ENCODE peak calls at places on chromosomes 2 and 18, in seven cellular contexts. X, S, Y, V, D, U and N are unnamed samples. For H3K36me3 and H3K9me3, the result is how much of the 10 kb centered on the place peaks cover.

GRCh38 chr2:184646177-184646576 is 47.8 kb downstream of the ZNF804A start:
- DNase-seq in X (no peak), S (peak), Y (no peak), V (no peak), D (no peak), U (no peak), N (no peak)

GRCh38 chr2:3377279-3377611 is 373 bp downstream of the EIPR1 start:
- DNase-seq in X (no peak), S (peak), Y (no peak), V (no peak), D (no peak), U (peak), N (no peak)

GRCh38 chr2:2650608-2651375 is 319.7 kb upstream of the MYT1L start:
- DNase-seq in X (no peak), S (no peak), Y (no peak), V (no peak), D (no peak), U (no peak), N (peak)

GRCh38 chr2:182887753-182888415 is 21.4 kb upstream of the FRZB start:
- DNase-seq in X (no peak), S (no peak), Y (no peak), V (no peak), D (no peak), U (no peak), N (no peak)

GRCh38 chr2:145957929-145958328 is 1438.0 kb upstream of the ZEB2 start:
- DNase-seq in X (no peak), S (peak), Y (no peak), V (no peak), D (no peak), U (peak), N (no peak)

GRCh38 chr2:203437516-203437915 is 97.6 kb downstream of the RAPH1 start:
- DNase-seq in X (no peak), S (no peak), Y (no peak), V (no peak), D (no peak), U (no peak), N (no peak)

GRCh38 chr2:53715568-53715967 is 52.0 kb upstream of the CHAC2 start:
- DNase-seq in X (no peak), S (peak), Y (no peak), V (no peak), D (no peak), U (peak), N (no peak)

GRCh38 chr2:216149741-216150140 is 40.6 kb downstream of the XRCC5 start:
- DNase-seq in X (no peak), S (peak), Y (no peak), V (no peak), D (no peak), U (no peak), N (no peak)

GRCh38 chr2:146119586-146119985 is 1599.7 kb upstream of the ZEB2 start:
- DNase-seq in X (no peak), S (no peak), Y (no peak), V (no peak), D (no peak), U (peak), N (no peak)

GRCh38 chr2:157751462-157752058 is 122.9 kb upstream of the ACVR1C start:
- DNase-seq in X (no peak), S (peak), Y (peak), V (no peak), D (no peak), U (peak), N (peak)

GRCh38 chr2:209476367-209477191 is 52.7 kb downstream of the MAP2 start:
- DNase-seq in X (no peak), S (no peak), Y (peak), V (no peak), D (no peak), U (peak), N (no peak)

GRCh38 chr2:26298638-26299393 is 47.1 kb upstream of the SELENOI start:
- DNase-seq in X (peak), S (no peak), Y (peak), V (no peak), D (no peak), U (no peak), N (no peak)

GRCh38 chr18:75210274-75211001 is at the start of gene TSHZ1:
- DNase-seq in X (peak), S (peak), Y (peak), V (peak), D (no peak), U (peak), N (no peak)

GRCh38 chr2:222427606-222428320 is 3.4 kb downstream of the SGPP2 start:
- DNase-seq in X (no peak), S (no peak), Y (no peak), V (peak), D (no peak), U (no peak), N (no peak)

GRCh38 chr2:42743667-42744005 is 20.3 kb downstream of the OXER1 start:
- DNase-seq in X (no peak), S (no peak), Y (no peak), V (peak), D (no peak), U (no peak), N (no peak)

GRCh38 chr2:17851731-17852585 is 26.5 kb upstream of the KCNS3 start:
- DNase-seq in X (no peak), S (peak), Y (peak), V (no peak), D (peak), U (peak), N (peak)

DNA sequence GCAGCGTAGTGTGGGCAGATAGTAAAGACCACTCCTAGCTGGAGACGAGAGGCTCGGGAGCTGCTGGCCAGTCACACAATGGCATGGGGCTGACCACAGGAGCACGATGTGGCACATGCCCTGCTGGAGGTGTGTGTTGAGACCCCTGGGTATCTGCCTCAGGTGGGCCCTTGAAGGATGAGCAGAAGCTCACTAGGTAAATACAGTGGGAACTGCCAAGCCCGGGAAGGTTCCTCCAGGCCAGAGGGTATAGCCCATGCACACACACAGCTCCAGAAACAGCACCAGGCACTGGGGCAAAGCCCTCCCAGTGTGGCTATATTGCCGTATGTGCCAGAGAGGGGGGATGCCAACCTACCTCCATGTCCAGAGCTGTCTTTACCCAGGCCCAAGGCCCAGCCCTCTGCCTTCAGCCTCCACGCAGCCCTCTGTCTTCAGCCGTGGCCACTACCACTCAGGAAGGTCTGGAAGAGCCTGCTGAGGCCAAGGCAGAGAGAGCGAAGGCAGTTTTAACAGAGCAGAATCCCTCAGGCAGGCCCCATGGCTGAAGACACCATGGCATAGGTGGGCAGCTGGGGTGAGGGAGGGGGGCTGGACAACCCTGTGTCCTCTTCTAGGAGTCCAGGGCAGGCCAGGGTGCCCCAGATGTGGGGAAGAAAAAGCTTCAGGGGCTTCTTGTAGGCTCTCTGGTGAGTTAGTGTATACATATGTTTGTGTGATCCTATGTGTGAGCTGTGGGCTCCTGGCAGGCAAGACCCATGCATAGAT is 7.0 kb upstream of the ARID5A start:
- DNase-seq in X (no peak), S (no peak), Y (no peak), V (no peak), D (no peak), U (no peak), N (no peak)
- H3K36me3 ChIP-seq in X (under half), S (under half), Y (under half), V (under half), D (under half), U (under half), N (under half)

GRCh38 chr2:88683160-88684021 is 8.1 kb upstream of the RPIA start:
- DNase-seq in X (no peak), S (no peak), Y (no peak), V (no peak), D (no peak), U (no peak), N (no peak)
- H3K9me3 ChIP-seq in X (under half), S (under half), Y (under half), V (under half), D (under half), U (under half), N (under half)

GRCh38 chr2:98541489-98541888 is 66.8 kb downstream of the COA5 start:
- DNase-seq in X (no peak), S (no peak), Y (no peak), V (peak), D (no peak), U (no peak), N (no peak)
- H3K36me3 ChIP-seq in X (under half), S (under half), Y (under half), V (under half), D (half or more), U (under half), N (under half)

GRCh38 chr2:43826305-43827250 is 12.1 kb downstream of the ABCG5 start:
- DNase-seq in X (no peak), S (no peak), Y (no peak), V (peak), D (no peak), U (no peak), N (no peak)

GRCh38 chr2:43832457-43832856 is 6.2 kb downstream of the ABCG5 start:
- DNase-seq in X (no peak), S (peak), Y (no peak), V (peak), D (no peak), U (no peak), N (no peak)

GRCh38 chr2:43837033-43837432 is 1.6 kb downstream of the ABCG5 start:
- DNase-seq in X (no peak), S (no peak), Y (no peak), V (peak), D (no peak), U (no peak), N (no peak)

GRCh38 chr2:43825841-43826240 is 12.8 kb downstream of the ABCG5 start:
- DNase-seq in X (no peak), S (no peak), Y (no peak), V (peak), D (no peak), U (no peak), N (no peak)

DNA sequence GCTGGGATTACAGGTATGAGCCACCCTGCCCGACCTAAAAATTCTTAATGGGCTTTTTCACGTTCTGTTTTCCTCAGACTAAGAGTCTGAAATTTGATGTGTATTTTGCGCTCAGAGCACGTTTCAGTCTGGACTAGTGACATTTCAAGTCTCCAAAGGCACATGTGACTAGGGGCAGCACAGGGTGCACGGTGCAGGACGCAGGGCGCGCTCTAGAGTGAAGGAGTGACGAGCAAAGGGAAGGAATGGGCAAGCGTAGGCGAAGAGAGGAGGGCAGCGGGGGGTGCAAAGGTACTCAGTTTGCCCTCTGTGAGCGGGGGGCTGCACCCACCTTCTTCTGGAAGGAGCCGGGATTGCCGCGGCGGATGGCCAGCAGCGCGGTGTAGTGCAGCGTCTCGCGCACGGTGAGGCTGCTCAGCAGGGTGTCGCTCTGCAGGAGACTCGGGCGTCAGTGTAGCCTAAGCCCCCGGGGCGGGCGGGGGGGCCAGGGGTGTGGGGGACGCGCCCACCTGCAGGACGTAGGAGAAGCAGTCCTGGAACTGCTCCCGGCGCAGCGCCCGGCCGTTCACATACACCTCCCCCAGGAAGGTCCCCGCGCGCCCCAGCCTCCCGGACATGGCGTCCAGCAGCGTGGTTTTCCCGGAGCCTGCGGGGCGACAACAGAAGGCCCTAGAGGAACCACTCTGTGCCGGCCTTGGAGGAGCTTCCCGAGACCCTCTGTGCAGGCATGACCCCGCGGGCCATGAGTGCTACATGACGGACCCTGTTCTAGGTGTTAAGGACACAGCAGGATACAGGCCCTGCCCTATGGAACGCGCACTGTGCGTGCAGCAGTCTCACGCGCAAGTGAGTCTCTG is 7.0 kb downstream of the ABCG5 start:
- DNase-seq in X (no peak), S (no peak), Y (no peak), V (no peak), D (no peak), U (no peak), N (no peak)
- H3K9me3 ChIP-seq in X (under half), S (under half), Y (under half), V (under half), D (under half), U (under half), N (under half)

GRCh38 chr2:101829429-101829828 is 131.9 kb downstream of the MAP4K4 start:
- DNase-seq in X (no peak), S (no peak), Y (no peak), V (no peak), D (no peak), U (no peak), N (no peak)

GRCh38 chr2:101829018-101829396 is 131.5 kb downstream of the MAP4K4 start:
- DNase-seq in X (no peak), S (no peak), Y (no peak), V (no peak), D (no peak), U (no peak), N (no peak)

GRCh38 chr2:101831351-101831865 is 133.9 kb downstream of the MAP4K4 start:
- DNase-seq in X (peak), S (peak), Y (peak), V (peak), D (peak), U (peak), N (peak)

GRCh38 chr2:101830146-101830545 is 132.6 kb downstream of the MAP4K4 start:
- DNase-seq in X (no peak), S (no peak), Y (no peak), V (no peak), D (no peak), U (no peak), N (no peak)

DNA sequence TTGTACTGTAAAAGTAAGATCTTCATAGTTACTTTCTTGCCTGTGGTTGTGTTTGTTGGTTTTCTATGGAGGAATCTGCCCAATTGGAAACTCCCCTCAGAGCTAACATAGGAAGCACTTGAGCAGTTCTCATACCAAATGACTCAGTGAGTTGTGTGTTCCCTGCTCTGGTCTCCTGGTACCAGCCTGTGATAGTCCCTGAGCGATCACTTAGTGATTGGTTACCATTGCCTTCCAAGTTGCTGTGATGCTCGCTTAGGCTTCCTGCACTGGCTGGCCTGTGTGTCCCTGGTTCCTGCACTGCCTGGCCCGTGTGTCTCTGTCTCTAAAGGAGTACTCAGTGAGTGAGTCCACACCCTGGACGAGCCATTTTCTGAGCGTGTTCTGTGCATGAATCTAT is 133.0 kb downstream of the MAP4K4 start:
- DNase-seq in X (no peak), S (peak), Y (no peak), V (no peak), D (no peak), U (no peak), N (no peak)
- H3K36me3 ChIP-seq in X (under half), S (half or more), Y (under half), V (under half), D (under half), U (under half), N (under half)

GRCh38 chr2:61340242-61340641 is 130.6 kb downstream of the USP34 start:
- DNase-seq in X (no peak), S (peak), Y (no peak), V (no peak), D (no peak), U (peak), N (no peak)

GRCh38 chr2:61338447-61338846 is 132.4 kb downstream of the USP34 start:
- DNase-seq in X (no peak), S (no peak), Y (no peak), V (no peak), D (no peak), U (no peak), N (no peak)

DNA sequence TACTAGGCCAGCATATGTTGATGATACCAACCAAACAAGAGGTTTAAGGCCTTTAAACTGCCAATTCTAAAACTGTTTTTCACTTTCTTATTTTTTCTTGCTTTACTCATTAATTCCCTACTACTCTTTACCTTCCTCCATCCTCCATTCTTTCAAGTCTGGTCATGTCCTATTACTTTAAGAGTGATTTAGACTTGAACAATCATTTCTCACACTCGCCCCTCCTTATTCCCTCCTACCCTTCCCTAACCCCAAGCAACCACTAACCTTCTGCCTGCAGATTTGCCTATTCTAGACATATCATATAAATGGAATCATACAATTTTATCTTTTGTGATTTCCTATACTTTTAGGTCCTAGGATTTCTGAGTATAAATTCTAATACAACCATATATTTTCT is 127.7 kb downstream of the USP34 start:
- DNase-seq in X (no peak), S (no peak), Y (no peak), V (no peak), D (no peak), U (no peak), N (no peak)
- H3K9me3 ChIP-seq in X (under half), S (under half), Y (under half), V (under half), D (under half), U (under half), N (under half)

DNA sequence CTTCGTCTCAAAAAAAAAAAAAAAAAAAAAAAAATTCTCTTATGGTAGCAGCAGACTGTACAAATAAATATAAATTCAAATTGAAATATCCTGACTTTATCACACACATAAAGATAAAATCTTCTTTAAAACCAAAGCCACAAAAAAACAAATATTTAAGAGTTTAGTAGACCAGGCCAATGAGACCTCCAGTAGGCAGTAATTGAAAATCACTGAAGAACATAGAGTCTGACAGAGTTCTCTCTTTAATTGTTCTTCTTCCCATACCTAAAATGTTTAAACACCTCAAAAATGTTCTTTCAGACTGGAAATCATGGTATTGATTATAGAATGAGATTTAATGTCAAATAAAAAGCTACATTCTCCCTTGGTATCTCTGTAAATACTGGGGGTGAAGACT is 20.8 kb downstream of the PRPF40A start:
- DNase-seq in X (no peak), S (no peak), Y (no peak), V (no peak), D (no peak), U (no peak), N (no peak)
- H3K36me3 ChIP-seq in X (under half), S (under half), Y (under half), V (under half), D (under half), U (under half), N (under half)

GRCh38 chr2:150101947-150102346 is 385.5 kb downstream of the RND3 start:
- DNase-seq in X (no peak), S (no peak), Y (peak), V (no peak), D (no peak), U (no peak), N (no peak)
- H3K9me3 ChIP-seq in X (under half), S (under half), Y (under half), V (under half), D (under half), U (under half), N (under half)

DNA sequence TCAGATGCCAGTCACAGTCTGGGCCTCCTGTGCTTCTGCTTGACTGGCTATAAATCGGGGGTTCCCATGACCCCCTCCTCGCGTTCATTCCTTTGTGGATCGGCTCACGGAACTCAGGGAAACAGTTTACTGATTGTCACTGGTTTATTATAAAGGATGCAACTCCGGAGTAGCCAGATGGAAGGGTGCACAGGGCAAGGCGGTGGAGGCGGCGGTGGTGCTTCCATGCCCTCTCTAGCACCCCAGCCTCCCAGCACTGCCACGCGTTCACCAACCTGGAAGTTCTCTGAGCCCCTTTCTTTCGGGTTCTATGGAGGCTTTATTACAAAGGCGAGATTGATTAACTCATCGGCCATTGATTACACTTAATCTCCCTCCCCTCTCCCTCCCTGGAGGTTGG is 15.6 kb downstream of the LPIN1 start:
- DNase-seq in X (no peak), S (no peak), Y (no peak), V (no peak), D (no peak), U (no peak), N (peak)
- H3K36me3 ChIP-seq in X (under half), S (under half), Y (under half), V (under half), D (under half), U (under half), N (under half)

DNA sequence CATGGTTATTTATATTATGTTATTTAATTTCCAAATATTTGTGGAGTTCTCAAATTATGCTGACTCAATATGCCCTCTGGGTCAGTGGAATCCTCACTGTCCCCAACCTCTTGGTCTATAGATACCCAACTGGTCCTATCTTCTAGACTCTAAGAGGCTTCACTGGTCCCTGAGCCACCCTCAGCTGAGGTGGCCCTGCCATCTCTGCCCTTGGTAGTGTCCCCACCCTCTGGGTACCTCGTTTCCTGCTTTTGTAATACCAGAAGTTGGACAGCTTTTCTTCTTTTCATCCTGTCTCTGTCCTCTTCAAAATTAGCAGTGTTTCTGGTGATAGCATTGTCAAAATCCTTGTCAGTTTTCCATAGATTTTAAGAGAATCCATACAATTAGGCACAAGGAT is 11.9 kb downstream of the ZSCAN30 start:
- DNase-seq in X (no peak), S (no peak), Y (no peak), V (no peak), D (no peak), U (no peak), N (no peak)
- H3K9me3 ChIP-seq in X (under half), S (under half), Y (under half), V (under half), D (under half), U (under half), N (under half)